ENCODE peak calls at places on chromosome 14, in eight cellular contexts. T, X, H, J, B, P, U and S are unnamed samples.

GRCh38 chr14:93538411-93538810 is 107.7 kb downstream of the UNC79 start:
- DNase-seq in J (no peak), H (peak), U (peak), X (no peak), T (no peak), B (no peak), P (peak), S (no peak)

GRCh38 chr14:95033851-95034622 is 123.3 kb downstream of the DICER1 start:
- DNase-seq in U (no peak), T (peak), H (peak), P (no peak), X (no peak), B (no peak), J (no peak), S (peak)

GRCh38 chr14:76011959-76012802 is 26.6 kb downstream of the IFT43 start:
- DNase-seq in H (peak), J (no peak), P (no peak), X (no peak), U (no peak), T (no peak), B (no peak), S (no peak)

GRCh38 chr14:81205639-81206038 is 15.1 kb downstream of the GTF2A1 start:
- DNase-seq in B (no peak), T (no peak), P (no peak), X (no peak), U (no peak), H (no peak), J (no peak), S (no peak)

GRCh38 chr14:105601360-105602242 is 75.2 kb downstream of the TMEM121 start:
- DNase-seq in X (no peak), T (no peak), P (no peak), J (no peak), U (no peak), B (no peak), H (no peak), S (peak)

GRCh38 chr14:75673345-75673744 is 12.3 kb downstream of the TTLL5 start:
- DNase-seq in P (no peak), T (no peak), J (no peak), B (no peak), X (no peak), H (no peak), U (no peak), S (no peak)

GRCh38 chr14:58362798-58363412 is 32.8 kb upstream of the TOMM20L start:
- DNase-seq in J (peak), B (no peak), X (no peak), P (peak), H (peak), U (peak), T (no peak), S (no peak)

GRCh38 chr14:70771781-70772212 is 37.5 kb downstream of the MAP3K9 start:
- DNase-seq in P (peak), H (peak), T (no peak), U (no peak), B (no peak), J (no peak), X (no peak), S (no peak)

GRCh38 chr14:101824339-101824727 is 62.8 kb downstream of the PPP2R5C start:
- DNase-seq in J (no peak), P (no peak), B (no peak), U (no peak), H (no peak), X (no peak), T (no peak), S (no peak)

GRCh38 chr14:104895786-104896642 is 28.7 kb upstream of the PLD4 start:
- DNase-seq in H (peak), T (peak), J (no peak), B (no peak), P (no peak), X (no peak), U (no peak), S (no peak)

GRCh38 chr14:76937181-76938091 is 91.1 kb downstream of the IRF2BPL start:
- DNase-seq in T (no peak), J (no peak), B (no peak), X (peak), H (peak), P (no peak), U (no peak), S (no peak)

GRCh38 chr14:61565836-61566536 is 129.3 kb upstream of the HIF1A start:
- DNase-seq in U (peak), X (no peak), H (no peak), P (no peak), B (no peak), J (peak), T (no peak), S (no peak)

GRCh38 chr14:47710581-47710980 is 35.2 kb upstream of the MDGA2 start:
- DNase-seq in B (no peak), T (no peak), U (no peak), X (no peak), J (peak), H (no peak), P (peak), S (no peak)

GRCh38 chr14:102215071-102215470 is 75.4 kb downstream of the WDR20 start:
- DNase-seq in B (no peak), P (peak), H (no peak), X (peak), U (no peak), J (no peak), T (no peak), S (no peak)

GRCh38 chr14:101233016-101233355 is 328.3 kb upstream of the DIO3 start:
- DNase-seq in P (no peak), T (no peak), J (no peak), H (peak), U (no peak), B (no peak), X (no peak), S (no peak)

GRCh38 chr14:103030741-103031565 is 26.4 kb downstream of the CDC42BPB start:
- DNase-seq in H (no peak), T (no peak), B (no peak), J (no peak), U (no peak), X (no peak), P (no peak), S (no peak)

GRCh38 chr14:77041837-77042557 is 13.5 kb upstream of the IRF2BPL start:
- DNase-seq in J (peak), B (no peak), P (no peak), U (no peak), T (peak), X (peak), H (no peak), S (no peak)

GRCh38 chr14:68718033-68718725 is 74.7 kb downstream of the ZFP36L1 start:
- DNase-seq in T (no peak), J (no peak), H (no peak), X (no peak), U (peak), B (no peak), P (peak), S (no peak)

GRCh38 chr14:73239463-73240241 is 2.3 kb downstream of the PAPLN start:
- DNase-seq in U (no peak), X (peak), H (peak), J (peak), B (no peak), P (peak), T (no peak), S (no peak)

GRCh38 chr14:92160619-92161018 is 38.9 kb downstream of the CPSF2 start:
- DNase-seq in B (no peak), P (no peak), T (no peak), U (peak), J (no peak), X (peak), H (no peak), S (no peak)

GRCh38 chr14:26828741-26829140 is 230.9 kb upstream of the NOVA1 start:
- DNase-seq in H (no peak), U (no peak), B (no peak), T (no peak), J (no peak), X (no peak), P (no peak), S (no peak)

GRCh38 chr14:95499354-95499750 is 17.1 kb downstream of the SYNE3 start:
- DNase-seq in T (no peak), B (no peak), H (no peak), X (no peak), P (no peak), J (no peak), U (no peak), S (no peak)

GRCh38 chr14:74566174-74567125 is 45.6 kb downstream of the LTBP2 start:
- DNase-seq in X (no peak), B (no peak), U (peak), P (no peak), T (no peak), J (peak), H (no peak), S (no peak)

GRCh38 chr14:26872510-26872909 is 274.7 kb upstream of the NOVA1 start:
- DNase-seq in H (peak), J (no peak), U (no peak), X (no peak), T (no peak), B (no peak), P (no peak), S (no peak)

GRCh38 chr14:93430889-93431670 is at the start of gene UNC79:
- DNase-seq in X (no peak), J (no peak), P (peak), U (no peak), T (no peak), B (no peak), H (peak), S (no peak)

GRCh38 chr14:86124328-86124727 is 594.4 kb downstream of the FLRT2 start:
- DNase-seq in X (no peak), H (no peak), T (no peak), J (no peak), U (no peak), P (no peak), B (no peak), S (no peak)

GRCh38 chr14:99241314-99242035 is 30.5 kb downstream of the BCL11B start:
- DNase-seq in H (no peak), J (no peak), X (no peak), B (no peak), U (no peak), P (no peak), T (no peak), S (no peak)

GRCh38 chr14:72686832-72687231 is 207.1 kb downstream of the DPF3 start:
- DNase-seq in J (no peak), P (no peak), B (no peak), T (no peak), U (no peak), H (no peak), X (no peak), S (no peak)

GRCh38 chr14:94904636-94905035 is 134.7 kb upstream of the GSC start:
- DNase-seq in U (no peak), H (no peak), B (no peak), J (no peak), X (no peak), T (no peak), P (no peak), S (no peak)

GRCh38 chr14:52527052-52527451 is 25.3 kb downstream of the TXNDC16 start:
- DNase-seq in P (no peak), J (no peak), T (no peak), X (no peak), U (no peak), H (no peak), B (no peak), S (no peak)

GRCh38 chr14:68392393-68393085 is 400.3 kb downstream of the ZFP36L1 start:
- DNase-seq in U (no peak), X (no peak), H (peak), B (no peak), J (no peak), T (peak), P (no peak), S (no peak)